ENCODE peak calls at places on chromosomes 3 and 15, in six cellular contexts. One of them, this sample, is unnamed.

GRCh38 chr15:29135266-29135665 is 134.4 kb downstream of the NSMCE3 start:
- DNase-seq in astrocyte of the spinal cord: no peak
- DNase-seq in GM12865: no peak
- DNase-seq in uterus: no peak
- DNase-seq in heart left ventricle: no peak
- DNase-seq in cardiac fibroblast: peak
- DNase-seq in this sample: no peak

GRCh38 chr15:75989045-75989444 is 23.2 kb downstream of the NRG4 start:
- DNase-seq in uterus: no peak
- DNase-seq in astrocyte of the spinal cord: no peak
- DNase-seq in GM12865: no peak
- DNase-seq in cardiac fibroblast: no peak
- DNase-seq in heart left ventricle: no peak
- DNase-seq in this sample: peak

GRCh38 chr3:143525408-143525807 is 322.9 kb downstream of the SLC9A9 start:
- DNase-seq in heart left ventricle: no peak
- DNase-seq in astrocyte of the spinal cord: peak
- DNase-seq in uterus: no peak
- DNase-seq in cardiac fibroblast: peak
- DNase-seq in GM12865: no peak
- DNase-seq in this sample: peak

GRCh38 chr15:76642671-76643070 is 262.5 kb downstream of the SCAPER start:
- DNase-seq in cardiac fibroblast: peak
- DNase-seq in uterus: no peak
- DNase-seq in astrocyte of the spinal cord: no peak
- DNase-seq in GM12865: peak
- DNase-seq in heart left ventricle: no peak
- DNase-seq in this sample: peak

GRCh38 chr15:96428742-96429141 is 98.2 kb downstream of the NR2F2 start:
- DNase-seq in cardiac fibroblast: peak
- DNase-seq in GM12865: no peak
- DNase-seq in uterus: peak
- DNase-seq in heart left ventricle: peak
- DNase-seq in astrocyte of the spinal cord: peak
- DNase-seq in this sample: peak

GRCh38 chr3:112293368-112294321 is at the start of gene SLC9C1:
- DNase-seq in astrocyte of the spinal cord: peak
- DNase-seq in GM12865: peak
- DNase-seq in heart left ventricle: peak
- DNase-seq in uterus: peak
- DNase-seq in cardiac fibroblast: peak
- DNase-seq in this sample: peak

GRCh38 chr15:78374436-78375393 is 34.6 kb downstream of the CRABP1 start:
- DNase-seq in astrocyte of the spinal cord: no peak
- DNase-seq in uterus: no peak
- DNase-seq in heart left ventricle: no peak
- DNase-seq in GM12865: peak
- DNase-seq in cardiac fibroblast: no peak
- DNase-seq in this sample: no peak

GRCh38 chr3:66182228-66182627 is 38.6 kb upstream of the SLC25A26 start:
- DNase-seq in GM12865: no peak
- DNase-seq in astrocyte of the spinal cord: no peak
- DNase-seq in heart left ventricle: no peak
- DNase-seq in uterus: no peak
- DNase-seq in cardiac fibroblast: peak
- DNase-seq in this sample: peak

GRCh38 chr15:20356444-20357138 is 185.0 kb downstream of the GOLGA6L6 start:
- DNase-seq in cardiac fibroblast: peak
- DNase-seq in astrocyte of the spinal cord: no peak
- DNase-seq in uterus: peak
- DNase-seq in heart left ventricle: peak
- DNase-seq in GM12865: peak
- DNase-seq in this sample: peak

GRCh38 chr3:41188291-41188690 is 11.0 kb upstream of the CTNNB1 start:
- DNase-seq in uterus: no peak
- DNase-seq in GM12865: no peak
- DNase-seq in astrocyte of the spinal cord: no peak
- DNase-seq in cardiac fibroblast: no peak
- DNase-seq in heart left ventricle: no peak
- DNase-seq in this sample: no peak

GRCh38 chr15:44716983-44717602 is 5.8 kb downstream of the B2M start:
- DNase-seq in cardiac fibroblast: no peak
- DNase-seq in heart left ventricle: no peak
- DNase-seq in GM12865: peak
- DNase-seq in astrocyte of the spinal cord: no peak
- DNase-seq in uterus: no peak
- DNase-seq in this sample: no peak

GRCh38 chr15:44715142-44715796 is 4.0 kb downstream of the B2M start:
- DNase-seq in GM12865: peak
- DNase-seq in astrocyte of the spinal cord: no peak
- DNase-seq in heart left ventricle: no peak
- DNase-seq in uterus: no peak
- DNase-seq in cardiac fibroblast: no peak
- DNase-seq in this sample: no peak

GRCh38 chr15:44713006-44713966 is 2.0 kb downstream of the B2M start:
- DNase-seq in uterus: no peak
- DNase-seq in heart left ventricle: no peak
- DNase-seq in cardiac fibroblast: peak
- DNase-seq in astrocyte of the spinal cord: peak
- DNase-seq in GM12865: peak
- DNase-seq in this sample: peak

GRCh38 chr15:44718180-44718926 is 7.0 kb downstream of the B2M start:
- DNase-seq in cardiac fibroblast: no peak
- DNase-seq in astrocyte of the spinal cord: no peak
- DNase-seq in uterus: no peak
- DNase-seq in GM12865: peak
- DNase-seq in heart left ventricle: no peak
- DNase-seq in this sample: no peak

GRCh38 chr15:44715797-44716334 is 4.5 kb downstream of the B2M start:
- DNase-seq in astrocyte of the spinal cord: no peak
- DNase-seq in uterus: no peak
- DNase-seq in heart left ventricle: no peak
- DNase-seq in GM12865: peak
- DNase-seq in cardiac fibroblast: no peak
- DNase-seq in this sample: no peak
- H3K4me3 ChIP-seq in astrocyte of the spinal cord: no peak
- H3K4me3 ChIP-seq in uterus: no peak
- H3K4me3 ChIP-seq in heart left ventricle: no peak
- H3K4me3 ChIP-seq in GM12865: peak
- H3K4me3 ChIP-seq in cardiac fibroblast: no peak
- H3K4me3 ChIP-seq in this sample: no peak

DNA sequence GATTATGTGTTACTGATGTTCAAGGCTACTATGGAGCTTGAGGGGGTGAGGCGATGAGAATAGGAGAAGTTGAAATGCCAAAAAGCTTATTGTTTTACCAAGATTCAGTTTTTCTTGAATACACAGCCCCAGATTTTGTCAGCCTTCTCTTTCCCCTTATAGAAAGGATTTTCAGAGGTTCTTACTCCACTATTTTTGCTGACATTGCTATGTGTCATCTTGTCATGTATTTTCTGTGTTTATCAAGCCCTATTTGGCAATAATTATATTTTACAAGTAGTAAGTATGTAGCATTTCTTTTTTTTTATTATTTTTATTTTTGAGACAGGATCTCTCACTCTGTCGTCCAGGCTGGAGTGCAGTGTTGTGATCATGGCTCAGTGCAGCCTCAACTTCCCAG is 133.1 kb downstream of the ATG7 start:
- DNase-seq in GM12865: no peak
- DNase-seq in astrocyte of the spinal cord: no peak
- DNase-seq in cardiac fibroblast: no peak
- DNase-seq in heart left ventricle: no peak
- DNase-seq in uterus: no peak
- DNase-seq in this sample: no peak
- H3K4me3 ChIP-seq in GM12865: no peak
- H3K4me3 ChIP-seq in astrocyte of the spinal cord: no peak
- H3K4me3 ChIP-seq in cardiac fibroblast: no peak
- H3K4me3 ChIP-seq in heart left ventricle: no peak
- H3K4me3 ChIP-seq in uterus: no peak
- H3K4me3 ChIP-seq in this sample: no peak

DNA sequence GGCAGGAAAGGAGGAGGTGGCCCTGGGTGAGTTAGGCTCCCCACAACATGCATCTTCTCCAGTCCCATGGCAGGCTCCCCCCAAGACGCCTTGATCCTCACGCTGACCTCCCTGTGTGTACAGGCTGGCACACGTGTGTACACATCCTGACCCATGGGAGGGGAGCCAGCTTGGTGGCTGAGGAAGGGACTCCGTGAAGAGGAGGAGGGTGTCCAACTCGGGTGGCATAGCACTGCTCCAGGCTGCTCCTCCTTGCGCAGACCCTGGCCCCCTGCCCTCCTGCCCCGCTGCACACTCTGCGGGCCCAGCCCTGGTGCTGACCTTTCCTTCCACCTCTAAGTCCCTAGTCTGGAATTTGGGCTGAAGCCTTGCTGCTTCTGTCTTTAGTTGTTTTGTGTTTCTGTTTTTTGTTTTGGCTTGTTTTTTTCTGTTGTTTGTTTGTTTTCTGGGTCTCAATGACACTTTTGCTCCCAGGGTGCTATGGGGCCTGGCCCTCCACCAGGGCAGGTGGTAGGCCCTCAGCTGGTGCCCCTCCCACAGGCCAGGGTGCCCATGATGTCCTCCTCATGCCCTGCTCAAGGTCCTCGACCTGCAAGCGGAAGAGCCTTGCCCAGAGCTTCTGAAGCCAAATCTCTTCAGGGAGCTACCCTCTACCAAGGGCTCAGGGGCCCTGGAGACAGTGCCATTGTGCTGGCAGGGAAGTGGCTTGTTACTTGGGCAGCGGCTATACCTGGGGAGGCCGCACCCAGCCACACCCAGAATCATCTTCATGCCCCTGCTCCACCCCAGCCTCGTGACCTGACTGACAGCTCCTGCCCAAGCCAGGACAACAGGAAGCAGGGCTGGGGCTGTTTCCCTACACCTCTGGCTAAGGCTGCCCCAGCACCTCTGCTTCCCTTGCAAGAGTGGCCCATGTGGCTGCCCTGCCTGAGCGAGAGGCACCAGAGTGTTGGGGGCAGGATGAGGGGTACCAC is 5.1 kb downstream of the EPHB3 start:
- DNase-seq in uterus: no peak
- DNase-seq in astrocyte of the spinal cord: no peak
- DNase-seq in heart left ventricle: no peak
- DNase-seq in GM12865: no peak
- DNase-seq in cardiac fibroblast: no peak
- DNase-seq in this sample: no peak
- H3K4me3 ChIP-seq in uterus: no peak
- H3K4me3 ChIP-seq in astrocyte of the spinal cord: no peak
- H3K4me3 ChIP-seq in heart left ventricle: no peak
- H3K4me3 ChIP-seq in GM12865: no peak
- H3K4me3 ChIP-seq in cardiac fibroblast: no peak
- H3K4me3 ChIP-seq in this sample: no peak

GRCh38 chr3:121462565-121462964 is 83.2 kb downstream of the POLQ start:
- DNase-seq in cardiac fibroblast: no peak
- DNase-seq in heart left ventricle: no peak
- DNase-seq in uterus: no peak
- DNase-seq in astrocyte of the spinal cord: no peak
- DNase-seq in GM12865: no peak
- DNase-seq in this sample: no peak
- H3K4me3 ChIP-seq in cardiac fibroblast: no peak
- H3K4me3 ChIP-seq in heart left ventricle: no peak
- H3K4me3 ChIP-seq in uterus: no peak
- H3K4me3 ChIP-seq in astrocyte of the spinal cord: no peak
- H3K4me3 ChIP-seq in GM12865: no peak
- H3K4me3 ChIP-seq in this sample: no peak

DNA sequence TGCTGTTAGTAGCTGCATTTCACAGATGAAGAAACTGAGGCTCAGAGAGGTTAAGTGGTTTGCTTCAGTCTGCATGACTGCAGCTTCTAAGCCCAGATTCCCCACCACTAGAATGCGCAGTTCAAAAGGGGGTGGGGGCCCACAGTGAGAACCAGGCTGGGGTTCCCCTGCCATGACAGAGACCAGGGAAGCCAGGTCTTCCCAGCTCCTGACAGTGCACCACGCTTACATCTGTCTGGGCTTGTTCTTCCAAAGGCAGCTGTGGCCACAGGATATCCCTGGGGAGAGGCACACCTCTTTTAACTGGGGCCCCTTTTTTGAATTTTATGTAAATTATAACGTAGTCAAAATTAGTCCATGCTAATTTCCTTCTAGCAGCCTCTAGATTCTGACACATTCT is 5.3 kb downstream of the PLEKHO2 start:
- DNase-seq in heart left ventricle: no peak
- DNase-seq in cardiac fibroblast: no peak
- DNase-seq in GM12865: no peak
- DNase-seq in astrocyte of the spinal cord: no peak
- DNase-seq in uterus: no peak
- DNase-seq in this sample: no peak
- H3K4me3 ChIP-seq in heart left ventricle: no peak
- H3K4me3 ChIP-seq in cardiac fibroblast: no peak
- H3K4me3 ChIP-seq in GM12865: no peak
- H3K4me3 ChIP-seq in astrocyte of the spinal cord: no peak
- H3K4me3 ChIP-seq in uterus: no peak
- H3K4me3 ChIP-seq in this sample: no peak

GRCh38 chr3:15798533-15799245 is 910 bp upstream of the ANKRD28 start:
- DNase-seq in cardiac fibroblast: no peak
- DNase-seq in astrocyte of the spinal cord: no peak
- DNase-seq in heart left ventricle: no peak
- DNase-seq in uterus: no peak
- DNase-seq in GM12865: no peak
- DNase-seq in this sample: no peak
- H3K4me3 ChIP-seq in cardiac fibroblast: no peak
- H3K4me3 ChIP-seq in astrocyte of the spinal cord: no peak
- H3K4me3 ChIP-seq in heart left ventricle: no peak
- H3K4me3 ChIP-seq in uterus: no peak
- H3K4me3 ChIP-seq in GM12865: peak
- H3K4me3 ChIP-seq in this sample: no peak

DNA sequence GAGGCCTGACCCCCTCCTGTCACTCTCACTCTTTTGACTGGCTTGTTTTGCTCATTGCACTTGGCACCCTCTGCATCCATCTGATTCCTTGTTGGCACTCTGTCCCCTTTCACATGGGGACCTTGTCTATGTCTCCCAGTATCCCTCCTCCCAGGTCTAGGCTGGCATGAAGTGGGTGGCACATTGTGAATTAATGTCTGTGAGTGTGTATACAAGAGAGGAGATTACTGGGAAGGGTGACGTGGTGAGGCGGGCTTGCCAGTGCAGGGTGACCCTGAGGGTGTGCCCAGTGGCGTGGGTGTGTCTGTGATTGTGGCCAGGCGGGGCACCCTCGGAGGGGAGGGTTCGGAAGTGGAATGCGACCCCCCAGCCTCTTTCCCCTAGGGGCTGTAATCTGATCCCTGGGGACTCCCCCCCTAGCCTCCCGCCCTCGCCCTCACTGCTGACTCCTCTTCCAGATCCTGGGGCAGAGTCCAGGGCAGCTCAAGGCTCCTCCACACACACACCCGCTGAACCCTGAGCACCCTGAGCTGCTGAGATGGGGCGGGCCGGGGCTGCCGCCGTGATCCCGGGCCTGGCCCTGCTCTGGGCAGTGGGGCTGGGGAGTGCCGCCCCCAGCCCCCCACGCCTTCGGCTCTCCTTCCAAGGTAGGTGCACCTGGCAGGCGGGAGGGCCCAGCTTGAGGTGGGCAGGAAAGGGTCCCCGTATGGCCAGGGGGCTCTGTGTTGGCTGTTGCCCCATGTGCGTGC is at the start of gene SEMA3B:
- DNase-seq in astrocyte of the spinal cord: no peak
- DNase-seq in GM12865: no peak
- DNase-seq in heart left ventricle: peak
- DNase-seq in cardiac fibroblast: no peak
- DNase-seq in uterus: peak
- DNase-seq in this sample: peak
- H3K4me3 ChIP-seq in astrocyte of the spinal cord: peak
- H3K4me3 ChIP-seq in GM12865: no peak
- H3K4me3 ChIP-seq in heart left ventricle: peak
- H3K4me3 ChIP-seq in cardiac fibroblast: no peak
- H3K4me3 ChIP-seq in uterus: peak
- H3K4me3 ChIP-seq in this sample: peak